ENCODE peak calls at places on chromosomes 2 and 18, in four cellular contexts. I, A, Z and M are unnamed samples.
A peak's percentile ranks its signal among the peaks of the same experiment; 100 is the strongest.

GRCh38 chr2:100616841-100617390 is 54.1 kb downstream of the PDCL3 start:
- DNase-seq in I (no peak), A (no peak), Z (no peak), M (peak; percentile 18)

GRCh38 chr2:98572211-98572610 is 36.1 kb downstream of the COA5 start:
- DNase-seq in I (no peak), A (no peak), Z (no peak), M (no peak)

GRCh38 chr18:36709315-36709714 is 119.5 kb downstream of the TPGS2 start:
- DNase-seq in I (no peak), A (no peak), Z (no peak), M (no peak)

GRCh38 chr2:12389354-12390045 is 327.2 kb upstream of the TRIB2 start:
- DNase-seq in I (no peak), A (peak; percentile 25), Z (no peak), M (no peak)

GRCh38 chr2:173881466-173881865 is 83.7 kb downstream of the SP3 start:
- DNase-seq in I (no peak), A (peak; percentile 15), Z (no peak), M (no peak)

GRCh38 chr2:28390857-28391563 is 1.6 kb upstream of the FOSL2 start:
- DNase-seq in I (no peak), A (peak; percentile 91), Z (peak; percentile 68), M (peak; percentile 89)

GRCh38 chr2:105330681-105331375 is 1.3 kb upstream of the TGFBRAP1 start:
- DNase-seq in I (no peak), A (no peak), Z (no peak), M (peak; percentile 76)

GRCh38 chr2:157261199-157261782 is 3.8 kb downstream of the GALNT5 start:
- DNase-seq in I (peak; percentile 52), A (peak; percentile 69), Z (no peak), M (peak; percentile 59)

GRCh38 chr2:204078003-204078698 is 141.6 kb downstream of the ICOS start:
- DNase-seq in I (no peak), A (no peak), Z (no peak), M (peak; percentile 58)

GRCh38 chr2:28400921-28401320 is 8.3 kb downstream of the FOSL2 start:
- DNase-seq in I (no peak), A (peak; percentile 1), Z (no peak), M (no peak)

GRCh38 chr2:221444106-221444505 is 128.0 kb downstream of the EPHA4 start:
- DNase-seq in I (no peak), A (peak; percentile 84), Z (no peak), M (no peak)

GRCh38 chr2:71882949-71883472 is 264.7 kb downstream of the CYP26B1 start:
- DNase-seq in I (no peak), A (peak; percentile 93), Z (peak; percentile 22), M (peak; percentile 71)

GRCh38 chr2:101263377-101263800 is 10.7 kb downstream of the CNOT11 start:
- DNase-seq in I (no peak), A (no peak), Z (no peak), M (no peak)

GRCh38 chr2:239239607-239240479 is 161.0 kb downstream of the HDAC4 start:
- DNase-seq in I (no peak), A (no peak), Z (no peak), M (peak; percentile 35)

GRCh38 chr2:233470007-233470687 is 96.4 kb downstream of the USP40 start:
- DNase-seq in I (no peak), A (no peak), Z (no peak), M (no peak)

GRCh38 chr18:76454429-76454828 is 40.6 kb downstream of the ZNF516 start:
- DNase-seq in I (no peak), A (no peak), Z (no peak), M (no peak)

GRCh38 chr2:215907147-215907546 is 106.2 kb downstream of the MREG start:
- DNase-seq in I (no peak), A (no peak), Z (no peak), M (no peak)

GRCh38 chr2:148909114-148909513 is 34.1 kb downstream of the KIF5C start:
- DNase-seq in I (no peak), A (peak; percentile 5), Z (peak; percentile 42), M (no peak)

GRCh38 chr18:27184115-27185024 is 738 bp downstream of the CHST9 start:
- DNase-seq in I (no peak), A (no peak), Z (peak; percentile 62), M (peak; percentile 56)

GRCh38 chr2:240858871-240859270 is 9.8 kb upstream of the AGXT start:
- DNase-seq in I (no peak), A (no peak), Z (no peak), M (no peak)

GRCh38 chr18:70491734-70492348 is 203.0 kb downstream of the SOCS6 start:
- DNase-seq in I (peak; percentile 52), A (peak; percentile 58), Z (peak; percentile 69), M (peak; percentile 84)

GRCh38 chr18:57885931-57886330 is 82.8 kb upstream of the ATP8B1 start:
- DNase-seq in I (no peak), A (no peak), Z (no peak), M (no peak)

GRCh38 chr2:218060950-218061660 is 7.9 kb upstream of the RUFY4 start:
- DNase-seq in I (no peak), A (no peak), Z (no peak), M (no peak)

GRCh38 chr2:62794791-62795190 is 89.3 kb downstream of the EHBP1 start:
- DNase-seq in I (no peak), A (peak; percentile 73), Z (no peak), M (no peak)

GRCh38 chr2:185658766-185659165 is 79.8 kb upstream of the FSIP2 start:
- DNase-seq in I (no peak), A (no peak), Z (no peak), M (no peak)

GRCh38 chr2:74369976-74370375 is 10.1 kb downstream of the DCTN1 start:
- DNase-seq in I (no peak), A (no peak), Z (no peak), M (no peak)

GRCh38 chr2:67600472-67600871 is 203.3 kb downstream of the ETAA1 start:
- DNase-seq in I (no peak), A (peak; percentile 11), Z (peak; percentile 89), M (peak; percentile 58)

GRCh38 chr2:237695201-237695780 is 67.9 kb downstream of the LRRFIP1 start:
- DNase-seq in I (no peak), A (peak; percentile 98), Z (peak; percentile 2), M (peak; percentile 25)